ENCODE peak calls at places on chromosomes 11 and 22, in seven cellular contexts. Z is cardiac muscle cell, W is brain microvascular endothelial cell, C is colonic mucosa, B is IMR-90, E is lower leg skin, R is breast epithelium. V is an unnamed sample.

GRCh38 chr11:65036931-65037330 is 4.1 kb upstream of the SAC3D1 start:
- DNase-seq in E (no peak), C (no peak), B (no peak), Z (no peak), W (no peak), R (no peak), V (no peak)

GRCh38 chr11:10864688-10865087 is 6.8 kb upstream of the ZBED5 start:
- DNase-seq in B (peak), C (no peak), E (no peak), W (no peak), Z (peak), R (no peak), V (no peak)

GRCh38 chr11:44839458-44840084 is 111.1 kb downstream of the TP53I11 start:
- DNase-seq in C (no peak), E (no peak), R (no peak), B (no peak), W (no peak), Z (no peak), V (no peak)

GRCh38 chr11:57324154-57324885 is 432 bp downstream of the TNKS1BP1 start:
- DNase-seq in B (peak), C (peak), W (peak), Z (peak), E (peak), R (no peak), V (no peak)

GRCh38 chr11:123441161-123441560 is 11.1 kb downstream of the GRAMD1B start:
- DNase-seq in R (no peak), C (no peak), W (no peak), Z (no peak), E (no peak), B (no peak), V (no peak)

GRCh38 chr11:134519788-134520187 is 107.7 kb upstream of the B3GAT1 start:
- DNase-seq in R (no peak), Z (no peak), E (no peak), W (no peak), B (no peak), C (no peak), V (no peak)

GRCh38 chr22:11307996-11308395 is 4220.0 kb upstream of the OR11H1 start:
- DNase-seq in B (no peak), R (no peak), E (no peak), Z (no peak), C (no peak), W (no peak), V (no peak)

GRCh38 chr22:22386602-22387385 is 121.7 kb downstream of the ZNF280B start:
- DNase-seq in R (no peak), C (no peak), Z (no peak), E (no peak), B (no peak), W (no peak), V (no peak)

GRCh38 chr11:63937713-63938480 is 905 bp upstream of the NAA40 start:
- DNase-seq in Z (no peak), R (no peak), B (no peak), E (no peak), W (no peak), C (peak), V (no peak)

GRCh38 chr11:4181780-4182721 is 87.5 kb downstream of the RRM1 start:
- DNase-seq in E (no peak), C (peak), W (peak), B (peak), R (peak), Z (peak), V (no peak)

GRCh38 chr11:4183410-4184057 is 88.9 kb downstream of the RRM1 start:
- DNase-seq in W (no peak), Z (no peak), C (no peak), B (no peak), R (no peak), E (no peak), V (no peak)

GRCh38 chr11:4184163-4184916 is 89.7 kb downstream of the RRM1 start:
- DNase-seq in B (peak), W (no peak), R (no peak), C (no peak), Z (peak), E (no peak), V (no peak)

GRCh38 chr11:4180441-4181183 is 86.0 kb downstream of the RRM1 start:
- DNase-seq in B (no peak), C (no peak), Z (no peak), R (peak), E (no peak), W (no peak), V (no peak)

GRCh38 chr11:4178813-4179662 is 84.4 kb downstream of the RRM1 start:
- DNase-seq in E (no peak), W (no peak), B (no peak), R (no peak), C (no peak), Z (no peak), V (no peak)
- H3K4me3 ChIP-seq in E (no peak), W (no peak), B (no peak), R (no peak), C (no peak), Z (no peak), V (no peak)

DNA sequence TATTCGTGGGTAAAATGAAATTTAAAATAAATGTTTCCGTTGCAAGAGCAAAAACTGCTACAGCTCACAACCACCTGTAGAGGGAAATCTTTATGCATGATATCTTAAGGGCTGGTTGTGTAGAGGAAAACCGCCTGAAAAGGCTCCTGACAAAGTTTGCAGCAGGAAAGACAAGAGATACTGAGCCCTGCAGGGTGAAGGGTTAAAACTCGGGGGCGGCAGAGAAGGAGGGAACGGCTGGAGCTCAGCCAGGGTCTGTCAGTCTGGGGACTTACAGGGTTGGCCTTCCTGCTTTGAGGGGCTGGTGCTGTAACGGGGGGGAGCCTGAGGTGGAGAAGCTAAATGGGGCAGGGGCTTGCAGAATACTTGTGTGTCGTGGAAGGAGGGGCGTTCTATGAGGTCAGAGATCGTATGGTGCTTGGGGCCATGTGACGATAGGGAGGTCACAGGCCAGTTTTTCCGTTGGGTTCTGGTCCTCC is 122.9 kb upstream of the HSD17B12 start:
- DNase-seq in R (no peak), Z (peak), B (no peak), W (no peak), C (no peak), E (no peak), V (no peak)
- TF ChIP-seq CTCF in R (no peak), Z (peak), B (peak), W (peak), C (no peak), E (no peak), V (peak)

GRCh38 chr11:117950999-117951961 is 22.1 kb upstream of the TMPRSS13 start:
- DNase-seq in E (no peak), C (no peak), B (no peak), Z (no peak), R (no peak), W (no peak), V (no peak)
- H3K4me3 ChIP-seq in E (no peak), C (no peak), B (no peak), Z (no peak), R (no peak), W (no peak), V (no peak)

GRCh38 chr11:47980093-47980906 is at the start of gene PTPRJ:
- DNase-seq in R (peak), Z (peak), C (peak), W (no peak), B (peak), E (no peak), V (no peak)
- TF ChIP-seq CTCF in R (no peak), Z (no peak), C (no peak), W (no peak), B (peak), E (no peak), V (no peak)

DNA sequence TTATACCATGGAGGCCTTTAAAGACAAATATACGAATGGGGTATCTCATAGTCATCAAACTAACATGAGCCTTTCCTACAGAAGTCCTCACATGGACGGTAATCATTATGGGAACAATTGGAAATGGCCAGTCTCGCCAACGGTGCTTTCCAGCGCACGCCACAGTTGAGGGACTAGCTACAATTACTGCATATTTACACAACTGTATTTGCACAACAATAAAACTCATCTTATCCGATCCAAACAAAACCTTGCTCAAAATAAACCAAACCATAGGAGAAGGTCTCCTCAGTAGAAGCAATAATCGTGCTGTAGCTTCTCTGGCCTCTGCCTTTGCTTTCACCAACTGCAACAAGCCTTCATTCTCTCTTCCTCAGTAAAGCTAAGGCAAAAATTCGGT is 5.9 kb downstream of the CADM1 start:
- DNase-seq in Z (no peak), W (no peak), C (no peak), B (no peak), E (no peak), R (no peak), V (no peak)
- H3K4me3 ChIP-seq in Z (no peak), W (no peak), C (no peak), B (no peak), E (no peak), R (no peak), V (no peak)

GRCh38 chr22:49827853-49828598 is at the start of gene BRD1:
- DNase-seq in E (no peak), C (peak), R (no peak), W (peak), B (peak), Z (peak), V (no peak)
- TF ChIP-seq CTCF in E (no peak), C (no peak), R (no peak), W (no peak), B (no peak), Z (no peak), V (no peak)

DNA sequence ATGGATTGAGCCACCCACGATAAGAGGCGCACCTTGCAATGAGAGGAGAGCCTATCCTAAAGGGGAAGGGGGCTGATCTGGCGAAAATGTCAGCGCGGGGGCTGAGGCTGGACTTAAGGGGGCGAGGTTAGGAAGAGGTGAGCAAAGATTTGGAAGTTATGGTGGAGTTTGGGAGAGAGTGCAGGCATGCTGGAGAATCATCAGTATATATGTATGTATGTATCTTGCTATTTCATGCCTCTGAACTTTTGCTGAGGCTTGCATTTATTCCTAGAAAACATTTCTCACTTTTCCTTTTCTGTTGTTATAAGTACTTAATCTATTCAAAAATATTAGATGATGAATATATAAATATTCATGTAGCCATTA is 17.2 kb upstream of the THRSP start:
- DNase-seq in R (no peak), W (no peak), Z (no peak), E (no peak), B (no peak), C (no peak), V (no peak)
- H3K4me3 ChIP-seq in R (peak), W (no peak), Z (no peak), E (no peak), B (no peak), C (no peak), V (no peak)

GRCh38 chr11:46936138-46937110 is at the start of gene CSTPP1:
- DNase-seq in R (peak), E (peak), Z (peak), W (peak), C (peak), B (peak), V (peak)
- TF ChIP-seq CTCF in R (no peak), E (no peak), Z (no peak), W (no peak), C (no peak), B (no peak), V (no peak)

GRCh38 chr11:78313181-78313788 is 104.3 kb downstream of the GAB2 start:
- DNase-seq in B (peak), C (peak), E (peak), W (peak), R (no peak), Z (no peak), V (peak)
- H3K4me3 ChIP-seq in B (no peak), C (no peak), E (no peak), W (no peak), R (no peak), Z (no peak), V (no peak)

GRCh38 chr22:49166211-49166610 is 661.5 kb downstream of the BRD1 start:
- DNase-seq in W (no peak), R (no peak), E (no peak), B (no peak), C (no peak), Z (no peak), V (no peak)

GRCh38 chr22:49169074-49169744 is 658.5 kb downstream of the BRD1 start:
- DNase-seq in E (no peak), W (no peak), C (no peak), B (no peak), Z (no peak), R (no peak), V (no peak)

GRCh38 chr22:49166746-49167145 is 660.9 kb downstream of the BRD1 start:
- DNase-seq in R (no peak), B (no peak), Z (no peak), W (no peak), E (no peak), C (no peak), V (no peak)

GRCh38 chr22:49168219-49168813 is 659.4 kb downstream of the BRD1 start:
- DNase-seq in C (no peak), E (no peak), R (no peak), B (no peak), W (no peak), Z (no peak), V (no peak)

GRCh38 chr22:49170053-49170452 is 657.6 kb downstream of the BRD1 start:
- DNase-seq in Z (no peak), R (no peak), E (no peak), C (no peak), B (no peak), W (no peak), V (no peak)
- TF ChIP-seq CTCF in Z (no peak), R (no peak), E (no peak), C (no peak), B (no peak), W (no peak), V (no peak)